ENCODE peak calls at places on chromosomes 11 and 22, in five cellular contexts. C is stimulated activated effector memory CD8-positive, alpha-beta T cell treated with anti-CD3 and anti-CD28 coated beads, Interleukin-12 subunit alpha, Interleukin-12 subunit beta, amount 100 ng/mL, for 72 hours; U is activated naive CD4-positive, alpha-beta T cell; Q is stimulated activated naive B cell treated with anti-CD40 and anti-IgM and Interleukin-4, amounts not matched to agents 10 μg/mL and 1 μg/mL and 100 μg/mL, for 72 hours; W is activated CD4-positive, CD25-positive, alpha-beta regulatory T cell. S is an unnamed sample.

GRCh38 chr11:116404143-116404800 is 368.5 kb downstream of the BUD13 start:
- DNase-seq in C (no peak), U (no peak), Q (no peak), W (no peak), S (no peak)

GRCh38 chr22:29073618-29074275 is 912 bp downstream of the KREMEN1 start:
- DNase-seq in C (no peak), U (no peak), Q (no peak), W (no peak), S (no peak)

GRCh38 chr11:69644071-69644961 is 3.4 kb downstream of the CCND1 start:
- DNase-seq in C (no peak), U (no peak), Q (no peak), W (no peak), S (peak; percentile 66)

GRCh38 chr22:27239520-27239919 is 562.0 kb downstream of the MN1 start:
- DNase-seq in C (no peak), U (no peak), Q (no peak), W (no peak), S (no peak)

GRCh38 chr11:47716692-47717091 is 1.5 kb upstream of the AGBL2 start:
- DNase-seq in C (no peak), U (no peak), Q (no peak), W (no peak), S (no peak)

GRCh38 chr11:125313271-125314222 is 149.0 kb downstream of the PKNOX2 start:
- DNase-seq in C (no peak), U (no peak), Q (no peak), W (no peak), S (no peak)

GRCh38 chr11:2651826-2652237 is 48.0 kb downstream of the KCNQ1OT1 start:
- DNase-seq in C (no peak), U (no peak), Q (no peak), W (no peak), S (no peak)

GRCh38 chr22:31628969-31629723 is 32.9 kb downstream of the PISD start:
- DNase-seq in C (no peak), U (no peak), Q (no peak), W (no peak), S (no peak)

GRCh38 chr11:10908215-10908990 is 50.5 kb upstream of the ZBED5 start:
- DNase-seq in C (no peak), U (no peak), Q (no peak), W (no peak), S (peak; percentile 46)

GRCh38 chr11:44600739-44601416 is 35.4 kb downstream of the CD82 start:
- DNase-seq in C (no peak), U (no peak), Q (peak; percentile 63), W (no peak), S (no peak)

GRCh38 chr11:57567210-57567511 is 311 bp downstream of the UBE2L6 start:
- DNase-seq in C (no peak), U (no peak), Q (peak; percentile 4), W (peak; percentile 4), S (no peak)

GRCh38 chr11:45876401-45876800 is 9.1 kb upstream of the MAPK8IP1 start:
- DNase-seq in C (no peak), U (no peak), Q (no peak), W (no peak), S (no peak)

GRCh38 chr11:102470257-102470656 is 17.7 kb upstream of the TMEM123 start:
- DNase-seq in C (no peak), U (no peak), Q (no peak), W (no peak), S (no peak)

GRCh38 chr11:12502041-12502440 is 124.7 kb downstream of the PARVA start:
- DNase-seq in C (no peak), U (no peak), Q (no peak), W (no peak), S (no peak)

GRCh38 chr11:445765-446588 is 4.1 kb upstream of the PTDSS2 start:
- DNase-seq in C (no peak), U (no peak), Q (no peak), W (no peak), S (no peak)

GRCh38 chr22:34812631-34813030 is 253.3 kb upstream of the ISX start:
- DNase-seq in C (no peak), U (no peak), Q (no peak), W (no peak), S (no peak)

GRCh38 chr11:10438451-10438850 is 16.6 kb upstream of the AMPD3 start:
- DNase-seq in C (no peak), U (no peak), Q (no peak), W (no peak), S (no peak)

GRCh38 chr22:30806391-30806861 is 111.8 kb downstream of the OSBP2 start:
- DNase-seq in C (no peak), U (no peak), Q (no peak), W (no peak), S (no peak)

GRCh38 chr11:127274328-127274676 is 273.7 kb upstream of the KIRREL3 start:
- DNase-seq in C (no peak), U (no peak), Q (no peak), W (no peak), S (no peak)

GRCh38 chr11:71397328-71397860 is 50.8 kb downstream of the DHCR7 start:
- DNase-seq in C (no peak), U (no peak), Q (no peak), W (no peak), S (no peak)

GRCh38 chr11:24064309-24064903 is 432.4 kb upstream of the LUZP2 start:
- DNase-seq in C (no peak), U (no peak), Q (no peak), W (no peak), S (no peak)

GRCh38 chr11:36149538-36150242 is 139.5 kb downstream of the COMMD9 start:
- DNase-seq in C (peak; percentile 3), U (no peak), Q (peak; percentile 18), W (no peak), S (peak; percentile 97)

GRCh38 chr11:1943977-1944376 is 3.2 kb upstream of the MRPL23 start:
- DNase-seq in C (peak; percentile 1), U (no peak), Q (peak; percentile 0), W (no peak), S (no peak)

GRCh38 chr22:19636696-19637355 is 77.5 kb upstream of the SEPTIN5 start:
- DNase-seq in C (no peak), U (no peak), Q (no peak), W (no peak), S (no peak)

GRCh38 chr11:74001822-74002286 is 7.0 kb downstream of the UCP3 start:
- DNase-seq in C (no peak), U (no peak), Q (no peak), W (no peak), S (no peak)

GRCh38 chr11:13465909-13466371 is 2.9 kb upstream of the BTBD10 start:
- DNase-seq in C (no peak), U (no peak), Q (no peak), W (no peak), S (no peak)

S was measured in amniotic stem cell.